ENCODE peak calls at places on chromosomes 6 and 20, in nine cellular contexts. J is fibroblast of the aortic adventitia, F is BJ, K is brain microvascular endothelial cell, G is uterus, R is A549, E is cardiac fibroblast, S is left ventricle myocardium inferior, C is HL-60. T is an unnamed sample.

GRCh38 chr6:110484321-110484720 is 7.9 kb upstream of the SLC22A16 start:
- DNase-seq in C (peak), J (peak), G (no peak), S (no peak), F (no peak), R (no peak), K (no peak), E (peak), T (peak)

GRCh38 chr6:68747110-68747509 is 112.0 kb downstream of the ADGRB3 start:
- DNase-seq in G (no peak), K (no peak), J (no peak), E (no peak), R (no peak), S (no peak), C (no peak), F (no peak), T (no peak)

GRCh38 chr6:85641522-85641915 is 1.2 kb downstream of the SYNCRIP start:
- DNase-seq in R (no peak), E (no peak), K (no peak), S (no peak), F (no peak), C (no peak), G (no peak), J (no peak), T (no peak)

GRCh38 chr20:1933465-1933870 is 38.3 kb downstream of the SIRPA start:
- DNase-seq in J (peak), F (no peak), C (no peak), R (no peak), K (no peak), E (peak), S (peak), G (peak), T (peak)

GRCh38 chr6:169292340-169293124 is 38.9 kb upstream of the THBS2 start:
- DNase-seq in F (peak), G (peak), K (peak), R (peak), E (peak), C (peak), S (no peak), J (peak), T (peak)

GRCh38 chr6:143027058-143027457 is 33.6 kb upstream of the AIG1 start:
- DNase-seq in C (no peak), S (peak), G (peak), J (peak), F (no peak), E (peak), K (peak), R (peak), T (peak)

GRCh38 chr6:129251669-129252376 is 368.9 kb downstream of the LAMA2 start:
- DNase-seq in G (peak), C (peak), R (peak), E (peak), F (peak), S (no peak), J (peak), K (peak), T (peak)

GRCh38 chr20:51386586-51386985 is 155.9 kb downstream of the NFATC2 start:
- DNase-seq in F (no peak), G (no peak), S (no peak), C (no peak), R (no peak), J (no peak), K (no peak), E (no peak), T (no peak)

GRCh38 chr6:2450546-2450945 is 205.1 kb upstream of the GMDS start:
- DNase-seq in K (no peak), R (no peak), C (no peak), J (no peak), F (no peak), S (peak), E (peak), G (no peak), T (no peak)

GRCh38 chr20:63176448-63177133 is 39.3 kb downstream of the YTHDF1 start:
- DNase-seq in S (no peak), R (peak), K (no peak), G (no peak), C (no peak), E (no peak), F (no peak), J (no peak), T (no peak)

GRCh38 chr20:63177134-63177784 is 38.7 kb downstream of the YTHDF1 start:
- DNase-seq in S (no peak), F (no peak), E (no peak), R (peak), K (no peak), G (no peak), C (no peak), J (no peak), T (no peak)

GRCh38 chr20:63178889-63179751 is 36.8 kb downstream of the YTHDF1 start:
- DNase-seq in G (no peak), R (peak), S (peak), E (no peak), K (no peak), J (no peak), C (no peak), F (no peak), T (no peak)

GRCh38 chr20:63178445-63178818 is 37.5 kb downstream of the YTHDF1 start:
- DNase-seq in F (no peak), G (no peak), E (no peak), K (no peak), R (no peak), J (no peak), S (no peak), C (no peak), T (no peak)

DNA sequence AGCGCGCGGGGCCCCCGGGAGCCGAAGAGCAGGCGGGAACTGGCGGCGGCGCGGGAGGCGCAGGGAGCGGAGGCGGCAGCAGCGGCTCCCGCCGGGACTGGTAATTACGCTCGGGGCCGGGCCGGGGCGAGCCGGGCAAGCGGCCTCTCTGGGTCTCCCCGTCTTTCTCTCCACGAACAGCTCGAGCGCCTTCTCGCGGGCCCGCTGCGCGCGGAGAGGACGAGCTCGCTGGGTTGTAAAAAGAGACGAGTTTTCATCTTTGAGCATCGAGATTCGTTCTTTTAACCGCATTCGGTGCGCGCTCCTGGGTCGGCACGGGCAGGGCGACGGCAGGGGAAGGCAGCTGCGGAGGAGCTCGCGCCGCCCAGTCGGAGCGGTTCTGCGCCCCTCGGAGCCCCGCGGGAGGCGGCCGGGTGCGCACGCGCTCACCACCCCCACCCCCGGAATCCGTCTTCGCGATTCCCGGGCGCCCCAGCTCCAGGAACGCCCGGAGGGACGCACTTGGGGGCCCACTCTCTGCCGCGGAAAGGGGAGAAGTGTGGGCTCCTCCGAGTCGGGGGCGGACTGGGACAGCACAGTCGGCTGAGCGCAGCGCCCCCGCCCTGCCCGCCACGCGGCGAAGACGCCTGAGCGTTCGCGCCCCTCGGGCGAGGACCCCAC is 38.0 kb downstream of the YTHDF1 start:
- DNase-seq in G (no peak), J (no peak), E (no peak), F (no peak), R (peak), C (no peak), K (no peak), S (no peak), T (no peak)
- H3K4me3 ChIP-seq in G (no peak), J (no peak), E (no peak), F (no peak), R (peak), C (no peak), K (no peak), S (peak), T (no peak)

DNA sequence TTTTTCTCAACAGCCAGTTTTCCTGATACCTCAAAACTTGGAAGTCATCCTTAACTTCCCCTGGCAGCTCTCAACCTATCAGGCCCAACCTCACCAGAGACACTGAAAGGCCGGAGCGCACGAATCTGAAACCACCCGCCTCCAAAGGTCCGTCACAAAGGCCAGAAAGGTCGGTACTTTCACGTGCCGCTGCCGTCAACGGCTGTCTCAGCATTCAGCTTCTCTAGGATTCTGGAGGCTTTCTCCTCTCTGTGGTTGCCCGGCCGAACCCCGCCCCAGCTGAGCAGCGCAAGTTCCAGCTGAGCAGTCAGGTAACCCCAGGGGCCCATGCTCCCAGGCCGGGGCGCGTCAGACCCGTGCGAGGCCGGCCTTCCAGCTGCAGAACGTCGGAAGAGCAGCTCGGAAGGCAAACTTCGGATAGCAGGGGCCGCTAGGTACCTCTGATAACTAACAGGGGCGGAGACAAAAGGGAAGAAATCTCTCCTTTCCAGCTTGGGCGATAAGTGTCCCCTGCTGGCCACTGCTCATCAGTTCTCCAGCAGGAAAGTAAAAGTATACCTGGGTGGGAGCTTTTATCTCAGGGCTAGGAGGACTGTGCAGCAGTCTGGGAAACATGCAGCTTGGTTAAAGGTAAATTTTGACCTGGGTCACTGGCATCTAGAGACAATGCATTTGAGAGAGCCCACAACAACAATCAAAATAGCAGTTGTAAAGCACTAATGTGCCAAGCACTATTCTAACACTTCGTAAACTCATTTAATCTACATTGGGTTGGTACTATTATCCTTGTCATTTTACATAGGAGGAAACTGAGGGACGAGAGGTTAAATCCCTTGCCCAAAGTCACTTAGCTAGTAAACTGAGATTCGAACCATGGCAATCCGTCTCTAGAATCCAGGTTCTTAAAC is 16.1 kb downstream of the ZSCAN12 start:
- DNase-seq in K (peak), S (peak), J (peak), F (peak), G (peak), R (peak), E (peak), C (no peak), T (peak)
- TF ChIP-seq CTCF in K (peak), S (peak), J (peak), F (peak), G (peak), R (peak), E (peak), C (no peak), T (peak)

GRCh38 chr20:11337361-11338130 is 580.1 kb upstream of the BTBD3 start:
- DNase-seq in J (no peak), C (no peak), G (no peak), K (no peak), E (no peak), R (no peak), F (no peak), S (no peak), T (no peak)
- H3K4me3 ChIP-seq in J (no peak), C (no peak), G (no peak), K (no peak), E (no peak), R (no peak), F (no peak), S (no peak), T (no peak)

DNA sequence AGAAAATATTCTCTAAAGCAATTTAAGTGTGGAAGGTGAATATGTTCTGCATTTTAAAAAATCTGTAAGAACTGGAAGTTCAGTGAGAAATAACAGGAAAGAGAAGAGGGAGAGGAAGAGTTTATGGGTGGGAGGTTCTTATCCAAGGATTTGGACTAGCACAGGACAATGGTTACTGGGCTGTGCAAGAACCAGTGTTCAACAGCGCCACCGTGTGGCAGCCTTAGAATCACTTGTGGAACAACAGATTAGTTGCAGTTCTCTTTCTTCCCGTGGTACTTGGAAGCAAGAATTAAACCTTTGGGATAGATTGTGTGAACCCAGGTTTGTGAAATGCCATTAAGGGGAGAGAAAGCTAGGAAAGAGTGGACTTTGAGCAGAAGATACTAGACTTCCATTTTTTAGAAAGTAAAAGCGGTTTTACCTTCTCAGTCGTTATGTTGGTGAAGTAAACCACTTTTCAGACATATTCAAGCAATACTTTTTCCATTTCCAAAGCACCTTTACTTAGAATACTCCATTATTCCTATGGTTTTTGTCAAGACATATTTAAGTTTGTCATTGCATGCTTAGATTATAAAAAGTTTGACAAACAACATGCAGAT is 436.7 kb downstream of the RNF144B start:
- DNase-seq in R (peak), S (no peak), G (no peak), J (peak), E (peak), C (peak), F (no peak), K (peak), T (peak)
- TF ChIP-seq CTCF in R (peak), S (peak), G (no peak), J (peak), E (peak), C (peak), F (peak), K (peak), T (peak)

GRCh38 chr20:45827030-45827652 is at the start of gene TNNC2:
- DNase-seq in G (no peak), E (no peak), F (no peak), R (no peak), K (no peak), C (no peak), S (no peak), J (no peak), T (no peak)
- H3K4me3 ChIP-seq in G (no peak), E (no peak), F (no peak), R (no peak), K (no peak), C (no peak), S (no peak), J (no peak), T (no peak)

GRCh38 chr6:131597448-131597847 is 24.4 kb downstream of the ARG1 start:
- DNase-seq in R (no peak), E (peak), K (no peak), C (no peak), F (no peak), S (no peak), G (no peak), J (no peak), T (peak)
- TF ChIP-seq CTCF in R (no peak), E (peak), K (peak), C (no peak), F (peak), S (peak), G (no peak), J (peak), T (peak)

DNA sequence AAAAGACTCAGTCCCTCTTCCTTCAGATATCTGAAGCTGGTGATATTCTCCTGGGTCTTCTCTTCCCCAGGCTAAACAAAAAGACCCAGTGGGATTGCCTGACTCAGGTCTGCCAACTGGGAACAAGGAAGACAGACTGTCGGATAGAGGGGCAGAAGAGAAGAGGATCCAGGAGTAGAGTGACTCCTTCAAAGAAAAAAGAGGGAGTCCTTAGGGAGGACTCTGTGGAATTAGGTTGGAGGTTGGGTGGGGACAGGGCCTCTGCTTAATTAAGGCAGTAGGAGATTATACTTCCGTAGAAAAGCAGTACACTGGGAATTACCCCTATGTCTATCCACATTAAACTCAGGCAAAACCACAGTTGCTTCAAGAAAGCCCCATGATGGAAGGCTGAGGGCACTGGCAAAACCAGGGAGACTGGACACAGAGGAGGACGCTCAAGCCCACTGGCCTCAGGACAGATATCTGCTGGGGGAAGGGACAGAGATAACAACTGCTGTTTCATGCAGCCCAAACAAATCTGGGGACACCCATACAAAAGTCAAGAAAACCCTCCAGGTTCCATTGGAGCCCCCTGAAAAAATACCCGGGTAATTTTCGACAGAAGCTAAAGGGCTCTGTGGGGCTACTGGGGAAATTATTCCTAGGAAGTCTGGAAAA is 5.7 kb downstream of the BCL2L1 start:
- DNase-seq in F (no peak), R (no peak), E (no peak), C (no peak), J (no peak), S (no peak), G (no peak), K (no peak), T (no peak)
- H3K4me3 ChIP-seq in F (no peak), R (peak), E (no peak), C (no peak), J (peak), S (peak), G (no peak), K (no peak), T (no peak)

GRCh38 chr6:13304580-13305255 is 23.6 kb downstream of the TBC1D7 start:
- DNase-seq in S (no peak), C (no peak), E (peak), F (no peak), K (no peak), G (no peak), R (no peak), J (peak), T (peak)

GRCh38 chr6:13307508-13307995 is 20.8 kb downstream of the TBC1D7 start:
- DNase-seq in R (peak), J (peak), S (no peak), E (peak), G (peak), K (peak), F (no peak), C (peak), T (peak)

GRCh38 chr6:13304101-13304500 is 24.2 kb downstream of the TBC1D7 start:
- DNase-seq in S (no peak), J (no peak), E (no peak), R (no peak), K (no peak), G (no peak), F (no peak), C (no peak), T (peak)

GRCh38 chr6:13305256-13305650 is 23.1 kb downstream of the TBC1D7 start:
- DNase-seq in G (no peak), F (no peak), K (no peak), J (no peak), R (no peak), S (no peak), E (no peak), C (no peak), T (no peak)

GRCh38 chr6:13305791-13306190 is 22.5 kb downstream of the TBC1D7 start:
- DNase-seq in C (no peak), R (no peak), S (no peak), G (no peak), K (no peak), J (no peak), F (no peak), E (no peak), T (no peak)
- TF ChIP-seq CTCF in C (no peak), R (no peak), S (no peak), G (no peak), K (no peak), J (no peak), F (no peak), E (no peak), T (no peak)

GRCh38 chr6:132357120-132357519 is 44.2 kb downstream of the MOXD1 start:
- DNase-seq in R (no peak), E (peak), S (no peak), F (peak), C (no peak), G (no peak), K (no peak), J (peak), T (peak)

GRCh38 chr6:132359891-132360290 is 41.4 kb downstream of the MOXD1 start:
- DNase-seq in E (no peak), C (no peak), G (no peak), S (no peak), K (no peak), J (no peak), F (no peak), R (no peak), T (no peak)

GRCh38 chr6:132354517-132355167 is 46.6 kb downstream of the MOXD1 start:
- DNase-seq in C (peak), F (no peak), R (peak), S (no peak), G (no peak), E (peak), K (peak), J (no peak), T (peak)
- H3K4me3 ChIP-seq in C (no peak), F (no peak), R (no peak), S (no peak), G (no peak), E (no peak), K (no peak), J (no peak), T (no peak)

T was measured in fibroblast of pulmonary artery.